ENCODE peak calls at places on chromosomes 13 and 19, in four cellular contexts. X, K, V and A are unnamed samples.

GRCh38 chr19:32345261-32346207 is at the start of gene ZNF507:
- DNase-seq in K (peak), X (peak), V (peak), A (peak)

GRCh38 chr13:109497917-109498316 is 288.5 kb downstream of the IRS2 start:
- DNase-seq in X (no peak), K (no peak), V (no peak), A (no peak)

GRCh38 chr19:5286465-5287029 is 54.1 kb downstream of the PTPRS start:
- DNase-seq in K (no peak), X (no peak), V (no peak), A (no peak)

GRCh38 chr13:59734393-59734792 is 429.3 kb downstream of the DIAPH3 start:
- DNase-seq in X (no peak), V (no peak), K (no peak), A (no peak)

GRCh38 chr19:45130888-45131615 is 29.7 kb downstream of the NKPD1 start:
- DNase-seq in V (no peak), X (peak), K (peak), A (no peak)

GRCh38 chr13:113060557-113061270 is 44.9 kb upstream of the F7 start:
- DNase-seq in K (no peak), X (no peak), V (no peak), A (no peak)

GRCh38 chr19:15173746-15174404 is 26.9 kb downstream of the NOTCH3 start:
- DNase-seq in X (peak), K (no peak), V (peak), A (no peak)

GRCh38 chr13:21825186-21825585 is 154.3 kb downstream of the FGF9 start:
- DNase-seq in K (no peak), V (no peak), X (peak), A (no peak)

GRCh38 chr19:54137913-54138776 is 583 bp downstream of the CNOT3 start:
- DNase-seq in K (no peak), X (no peak), V (peak), A (no peak)

GRCh38 chr19:860481-861098 is 1.1 kb downstream of the CFD start:
- DNase-seq in K (peak), X (peak), V (peak), A (no peak)

GRCh38 chr13:89988206-89988605 is 1359.3 kb upstream of the MIR17HG start:
- DNase-seq in K (no peak), V (no peak), X (no peak), A (no peak)

GRCh38 chr13:89977203-89977602 is 1370.3 kb upstream of the MIR17HG start:
- DNase-seq in V (no peak), X (no peak), K (no peak), A (no peak)

DNA sequence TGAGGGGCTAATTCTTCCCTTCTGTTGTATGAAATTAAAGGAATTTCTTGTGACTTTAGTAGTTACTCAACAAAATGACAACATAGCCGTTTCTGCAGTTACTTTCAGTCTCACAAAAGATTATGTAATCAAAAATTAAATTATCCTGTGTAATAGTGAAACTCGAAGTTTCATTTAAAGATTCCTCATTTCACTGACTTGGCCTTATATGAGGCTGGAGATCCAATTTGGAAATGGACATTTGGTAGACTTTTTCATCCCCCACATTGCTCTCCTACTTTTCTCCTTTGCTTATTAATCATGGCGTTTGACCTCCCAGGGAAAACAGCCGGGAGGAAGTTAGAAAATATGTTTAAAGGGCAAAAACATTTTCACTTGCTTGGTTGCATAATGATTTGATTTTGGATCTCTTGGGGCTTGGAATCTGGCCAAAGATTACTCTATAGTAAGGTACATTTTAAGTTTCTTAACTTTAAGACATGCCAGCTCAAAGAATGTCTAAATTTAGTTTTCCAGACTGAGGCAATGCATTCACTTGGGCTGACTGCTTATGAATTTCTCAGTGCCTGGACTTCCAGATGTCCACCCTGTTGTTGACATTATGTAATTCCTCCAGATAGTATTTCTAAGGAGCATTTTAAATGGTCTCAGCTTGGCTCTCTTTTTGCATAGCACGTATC is 1364.9 kb upstream of the MIR17HG start:
- DNase-seq in X (no peak), K (peak), V (no peak), A (no peak)
- TF ChIP-seq RNF2 in X (no peak), K (no peak), V (no peak), A (no peak)

GRCh38 chr19:18418725-18419194 is 438 bp upstream of the SSBP4 start:
- DNase-seq in X (no peak), V (no peak), K (no peak), A (no peak)

GRCh38 chr19:18419195-18419698 is at the start of gene SSBP4:
- DNase-seq in X (peak), V (peak), K (peak), A (no peak)

GRCh38 chr19:18416778-18417249 is 2.4 kb upstream of the SSBP4 start:
- DNase-seq in V (peak), X (peak), K (peak), A (no peak)

GRCh38 chr19:18418034-18418724 is 1.0 kb upstream of the SSBP4 start:
- DNase-seq in V (no peak), X (no peak), K (no peak), A (no peak)

GRCh38 chr19:18417250-18418033 is 1.8 kb upstream of the SSBP4 start:
- DNase-seq in V (peak), K (peak), X (peak), A (no peak)
- TF ChIP-seq RNF2 in V (peak), K (no peak), X (no peak), A (no peak)

DNA sequence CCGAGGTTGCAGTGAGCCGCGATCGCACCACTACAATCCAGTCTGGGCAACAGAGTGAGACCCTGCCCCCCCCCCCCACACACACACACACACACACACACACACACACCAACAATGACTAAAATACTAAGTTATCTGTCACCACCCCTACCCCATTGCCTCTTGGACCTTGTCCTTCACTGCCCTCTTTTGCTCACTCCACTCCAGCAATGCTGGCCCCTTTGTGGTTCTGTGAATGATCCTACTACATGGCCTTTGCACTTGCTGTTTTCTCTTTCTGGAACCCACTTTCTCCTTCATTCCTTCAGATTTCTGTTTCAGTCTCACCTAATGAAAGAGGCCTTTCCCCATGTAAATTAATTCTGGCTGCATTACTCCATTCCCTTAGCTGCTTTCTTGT is 2.6 kb upstream of the SAMD4B start:
- DNase-seq in K (no peak), V (no peak), X (peak), A (no peak)
- TF ChIP-seq RNF2 in K (no peak), V (no peak), X (no peak), A (no peak)

GRCh38 chr13:92510416-92510815 is 716.2 kb upstream of the GPC6 start:
- DNase-seq in K (no peak), X (no peak), V (no peak), A (no peak)
- TF ChIP-seq RNF2 in K (no peak), X (no peak), V (no peak), A (no peak)